ENCODE peak calls at places on chromosomes 1 and 21, in six cellular contexts. One of them, this sample, is unnamed.

GRCh38 chr1:195237161-195237889 is 1370.9 kb downstream of the KCNT2 start:
- DNase-seq in CD8-positive, alpha-beta T cell: no peak
- DNase-seq in left lung: no peak
- DNase-seq in breast epithelium: no peak
- DNase-seq in choroid plexus epithelial cell: no peak
- DNase-seq in NB4: no peak
- DNase-seq in this sample: no peak

GRCh38 chr1:57461405-57461804 is 37.5 kb upstream of the DAB1 start:
- DNase-seq in choroid plexus epithelial cell: peak
- DNase-seq in NB4: no peak
- DNase-seq in breast epithelium: no peak
- DNase-seq in CD8-positive, alpha-beta T cell: no peak
- DNase-seq in left lung: no peak
- DNase-seq in this sample: no peak

GRCh38 chr1:31818204-31818603 is 2.4 kb upstream of the SPOCD1 start:
- DNase-seq in choroid plexus epithelial cell: no peak
- DNase-seq in NB4: no peak
- DNase-seq in breast epithelium: no peak
- DNase-seq in left lung: no peak
- DNase-seq in CD8-positive, alpha-beta T cell: no peak
- DNase-seq in this sample: no peak

GRCh38 chr1:164630626-164631396 is 71.8 kb downstream of the PBX1 start:
- DNase-seq in NB4: no peak
- DNase-seq in breast epithelium: no peak
- DNase-seq in left lung: no peak
- DNase-seq in choroid plexus epithelial cell: no peak
- DNase-seq in CD8-positive, alpha-beta T cell: no peak
- DNase-seq in this sample: no peak

GRCh38 chr1:164700683-164701082 is 141.7 kb downstream of the PBX1 start:
- DNase-seq in choroid plexus epithelial cell: no peak
- DNase-seq in CD8-positive, alpha-beta T cell: no peak
- DNase-seq in breast epithelium: no peak
- DNase-seq in left lung: no peak
- DNase-seq in NB4: no peak
- DNase-seq in this sample: no peak

GRCh38 chr1:214445846-214446614 is 105.4 kb downstream of the PTPN14 start:
- DNase-seq in breast epithelium: no peak
- DNase-seq in CD8-positive, alpha-beta T cell: no peak
- DNase-seq in left lung: no peak
- DNase-seq in NB4: peak
- DNase-seq in choroid plexus epithelial cell: peak
- DNase-seq in this sample: peak

GRCh38 chr1:241888232-241888631 is 40.2 kb downstream of the EXO1 start:
- DNase-seq in left lung: no peak
- DNase-seq in NB4: no peak
- DNase-seq in choroid plexus epithelial cell: peak
- DNase-seq in CD8-positive, alpha-beta T cell: no peak
- DNase-seq in breast epithelium: no peak
- DNase-seq in this sample: no peak

GRCh38 chr1:89966666-89967065 is 28.2 kb upstream of the ZNF326 start:
- DNase-seq in breast epithelium: no peak
- DNase-seq in CD8-positive, alpha-beta T cell: no peak
- DNase-seq in left lung: no peak
- DNase-seq in NB4: no peak
- DNase-seq in choroid plexus epithelial cell: no peak
- DNase-seq in this sample: no peak

GRCh38 chr1:46302091-46303037 is 1.1 kb downstream of the LRRC41 start:
- DNase-seq in CD8-positive, alpha-beta T cell: peak
- DNase-seq in breast epithelium: peak
- DNase-seq in choroid plexus epithelial cell: peak
- DNase-seq in left lung: peak
- DNase-seq in NB4: peak
- DNase-seq in this sample: no peak

GRCh38 chr1:43691871-43692815 is 15.2 kb upstream of the ST3GAL3 start:
- DNase-seq in CD8-positive, alpha-beta T cell: no peak
- DNase-seq in breast epithelium: no peak
- DNase-seq in NB4: no peak
- DNase-seq in choroid plexus epithelial cell: no peak
- DNase-seq in left lung: no peak
- DNase-seq in this sample: no peak

GRCh38 chr1:21901473-21901847 is 35.6 kb downstream of the HSPG2 start:
- DNase-seq in CD8-positive, alpha-beta T cell: no peak
- DNase-seq in left lung: no peak
- DNase-seq in breast epithelium: no peak
- DNase-seq in NB4: no peak
- DNase-seq in choroid plexus epithelial cell: no peak
- DNase-seq in this sample: no peak

GRCh38 chr1:199978408-199978940 is 49.0 kb upstream of the NR5A2 start:
- DNase-seq in choroid plexus epithelial cell: peak
- DNase-seq in CD8-positive, alpha-beta T cell: no peak
- DNase-seq in breast epithelium: no peak
- DNase-seq in left lung: no peak
- DNase-seq in NB4: no peak
- DNase-seq in this sample: no peak

GRCh38 chr1:201925961-201926585 is 20.3 kb downstream of the LMOD1 start:
- DNase-seq in NB4: no peak
- DNase-seq in CD8-positive, alpha-beta T cell: no peak
- DNase-seq in breast epithelium: no peak
- DNase-seq in left lung: no peak
- DNase-seq in choroid plexus epithelial cell: peak
- DNase-seq in this sample: peak

GRCh38 chr1:40258445-40258769 is 371 bp downstream of the ZMPSTE24 start:
- DNase-seq in left lung: no peak
- DNase-seq in choroid plexus epithelial cell: peak
- DNase-seq in NB4: no peak
- DNase-seq in breast epithelium: no peak
- DNase-seq in CD8-positive, alpha-beta T cell: no peak
- DNase-seq in this sample: no peak

GRCh38 chr1:164064501-164064900 is 494.5 kb upstream of the PBX1 start:
- DNase-seq in breast epithelium: no peak
- DNase-seq in CD8-positive, alpha-beta T cell: no peak
- DNase-seq in choroid plexus epithelial cell: peak
- DNase-seq in NB4: no peak
- DNase-seq in left lung: no peak
- DNase-seq in this sample: peak

GRCh38 chr1:94551449-94551848 is 9.9 kb upstream of the F3 start:
- DNase-seq in breast epithelium: no peak
- DNase-seq in choroid plexus epithelial cell: peak
- DNase-seq in CD8-positive, alpha-beta T cell: no peak
- DNase-seq in NB4: no peak
- DNase-seq in left lung: no peak
- DNase-seq in this sample: no peak

GRCh38 chr1:228494970-228495853 is 8.0 kb downstream of the RNF187 start:
- DNase-seq in breast epithelium: no peak
- DNase-seq in CD8-positive, alpha-beta T cell: no peak
- DNase-seq in NB4: no peak
- DNase-seq in choroid plexus epithelial cell: no peak
- DNase-seq in left lung: no peak
- DNase-seq in this sample: no peak

GRCh38 chr1:43529206-43529731 is 1.4 kb upstream of the PTPRF start:
- DNase-seq in breast epithelium: peak
- DNase-seq in choroid plexus epithelial cell: peak
- DNase-seq in CD8-positive, alpha-beta T cell: peak
- DNase-seq in left lung: peak
- DNase-seq in NB4: peak
- DNase-seq in this sample: peak

GRCh38 chr1:182446033-182446669 is 3.8 kb upstream of the RGSL1 start:
- DNase-seq in NB4: peak
- DNase-seq in left lung: no peak
- DNase-seq in breast epithelium: no peak
- DNase-seq in CD8-positive, alpha-beta T cell: no peak
- DNase-seq in choroid plexus epithelial cell: peak
- DNase-seq in this sample: peak

GRCh38 chr1:7584157-7584556 is 186.9 kb upstream of the VAMP3 start:
- DNase-seq in NB4: no peak
- DNase-seq in left lung: peak
- DNase-seq in breast epithelium: peak
- DNase-seq in CD8-positive, alpha-beta T cell: no peak
- DNase-seq in choroid plexus epithelial cell: no peak
- DNase-seq in this sample: no peak

GRCh38 chr1:150414592-150414991 is 50.6 kb downstream of the RPRD2 start:
- DNase-seq in breast epithelium: no peak
- DNase-seq in NB4: no peak
- DNase-seq in CD8-positive, alpha-beta T cell: no peak
- DNase-seq in left lung: no peak
- DNase-seq in choroid plexus epithelial cell: no peak
- DNase-seq in this sample: no peak

GRCh38 chr1:224884428-224884827 is 45.0 kb upstream of the DNAH14 start:
- DNase-seq in choroid plexus epithelial cell: peak
- DNase-seq in breast epithelium: no peak
- DNase-seq in left lung: no peak
- DNase-seq in CD8-positive, alpha-beta T cell: no peak
- DNase-seq in NB4: no peak
- DNase-seq in this sample: no peak

GRCh38 chr1:232744847-232745246 is 60.4 kb upstream of the MAP10 start:
- DNase-seq in left lung: no peak
- DNase-seq in choroid plexus epithelial cell: no peak
- DNase-seq in NB4: no peak
- DNase-seq in CD8-positive, alpha-beta T cell: no peak
- DNase-seq in breast epithelium: no peak
- DNase-seq in this sample: no peak

GRCh38 chr1:110048923-110049601 is 14.6 kb downstream of the STRIP1 start:
- DNase-seq in breast epithelium: no peak
- DNase-seq in NB4: no peak
- DNase-seq in left lung: no peak
- DNase-seq in choroid plexus epithelial cell: no peak
- DNase-seq in CD8-positive, alpha-beta T cell: no peak
- DNase-seq in this sample: no peak

GRCh38 chr1:109784551-109785252 is 21.0 kb upstream of the EPS8L3 start:
- DNase-seq in choroid plexus epithelial cell: peak
- DNase-seq in NB4: no peak
- DNase-seq in breast epithelium: no peak
- DNase-seq in CD8-positive, alpha-beta T cell: no peak
- DNase-seq in left lung: no peak
- DNase-seq in this sample: no peak

GRCh38 chr21:42860345-42860744 is 19.0 kb downstream of the WDR4 start:
- DNase-seq in CD8-positive, alpha-beta T cell: no peak
- DNase-seq in NB4: no peak
- DNase-seq in breast epithelium: no peak
- DNase-seq in left lung: peak
- DNase-seq in choroid plexus epithelial cell: no peak
- DNase-seq in this sample: no peak

GRCh38 chr1:113192980-113193379 is 120.0 kb downstream of the LRIG2 start:
- DNase-seq in choroid plexus epithelial cell: no peak
- DNase-seq in left lung: no peak
- DNase-seq in NB4: no peak
- DNase-seq in breast epithelium: no peak
- DNase-seq in CD8-positive, alpha-beta T cell: no peak
- DNase-seq in this sample: no peak

DNA sequence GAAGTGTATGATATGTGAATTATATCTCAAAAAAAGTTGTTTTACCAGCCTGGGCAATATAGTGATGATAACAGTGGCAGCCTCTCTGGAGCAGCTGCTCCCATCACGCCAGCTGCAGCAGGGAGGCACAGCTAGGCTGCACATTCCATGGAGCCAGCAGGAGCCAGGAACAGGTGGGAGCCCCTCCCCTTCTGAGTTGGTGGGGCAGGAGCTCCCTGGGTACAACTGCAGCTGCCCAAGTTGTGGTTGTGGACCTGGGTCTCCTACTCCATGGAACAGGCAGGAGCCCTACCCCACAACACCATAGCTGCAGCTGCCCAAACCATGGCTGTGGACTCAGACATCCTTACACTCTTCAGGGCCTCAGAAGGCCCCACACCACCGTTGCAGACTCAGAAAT is 21.7 kb upstream of the FNBP1L start:
- DNase-seq in breast epithelium: no peak
- DNase-seq in CD8-positive, alpha-beta T cell: no peak
- DNase-seq in choroid plexus epithelial cell: no peak
- DNase-seq in left lung: no peak
- DNase-seq in NB4: no peak
- DNase-seq in this sample: no peak
- H3K4me3 ChIP-seq in breast epithelium: no peak
- H3K4me3 ChIP-seq in CD8-positive, alpha-beta T cell: no peak
- H3K4me3 ChIP-seq in choroid plexus epithelial cell: no peak
- H3K4me3 ChIP-seq in left lung: no peak
- H3K4me3 ChIP-seq in NB4: no peak
- H3K4me3 ChIP-seq in this sample: no peak

DNA sequence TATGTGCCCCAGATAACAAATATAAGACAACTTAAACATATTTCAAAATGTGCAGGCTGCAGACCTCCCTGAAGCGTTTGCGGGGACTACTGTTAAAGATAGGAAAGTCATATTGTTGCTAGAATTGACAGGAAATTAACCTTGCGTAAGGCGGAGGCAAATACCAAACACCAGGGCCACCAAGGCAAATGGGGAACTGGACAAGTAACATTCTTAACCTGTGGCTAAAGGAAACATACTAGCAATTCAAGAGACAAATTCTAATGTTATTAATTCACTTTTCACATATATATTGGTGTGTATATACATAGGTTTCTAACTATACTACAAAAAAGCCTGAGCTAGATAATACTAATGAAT is 6.8 kb downstream of the HAPLN2 start:
- DNase-seq in NB4: no peak
- DNase-seq in breast epithelium: no peak
- DNase-seq in choroid plexus epithelial cell: no peak
- DNase-seq in left lung: no peak
- DNase-seq in CD8-positive, alpha-beta T cell: no peak
- DNase-seq in this sample: no peak
- TF ChIP-seq CTCF in NB4: no peak
- TF ChIP-seq CTCF in breast epithelium: no peak
- TF ChIP-seq CTCF in choroid plexus epithelial cell: no peak
- TF ChIP-seq CTCF in left lung: no peak
- TF ChIP-seq CTCF in CD8-positive, alpha-beta T cell: peak
- TF ChIP-seq CTCF in this sample: no peak

GRCh38 chr1:53546409-53547155 is 87.4 kb downstream of the DMRTB1 start:
- DNase-seq in NB4: no peak
- DNase-seq in choroid plexus epithelial cell: no peak
- DNase-seq in breast epithelium: peak
- DNase-seq in CD8-positive, alpha-beta T cell: peak
- DNase-seq in left lung: peak
- DNase-seq in this sample: no peak

GRCh38 chr1:53549287-53549686 is 90.1 kb downstream of the DMRTB1 start:
- DNase-seq in NB4: no peak
- DNase-seq in CD8-positive, alpha-beta T cell: no peak
- DNase-seq in left lung: no peak
- DNase-seq in breast epithelium: no peak
- DNase-seq in choroid plexus epithelial cell: peak
- DNase-seq in this sample: no peak

GRCh38 chr1:53549781-53550180 is 90.6 kb downstream of the DMRTB1 start:
- DNase-seq in NB4: no peak
- DNase-seq in choroid plexus epithelial cell: no peak
- DNase-seq in CD8-positive, alpha-beta T cell: peak
- DNase-seq in left lung: peak
- DNase-seq in breast epithelium: no peak
- DNase-seq in this sample: no peak

GRCh38 chr1:53547321-53547720 is 88.1 kb downstream of the DMRTB1 start:
- DNase-seq in NB4: no peak
- DNase-seq in CD8-positive, alpha-beta T cell: peak
- DNase-seq in choroid plexus epithelial cell: no peak
- DNase-seq in breast epithelium: peak
- DNase-seq in left lung: peak
- DNase-seq in this sample: no peak

GRCh38 chr1:53548031-53548491 is 88.9 kb downstream of the DMRTB1 start:
- DNase-seq in NB4: no peak
- DNase-seq in left lung: peak
- DNase-seq in choroid plexus epithelial cell: no peak
- DNase-seq in breast epithelium: peak
- DNase-seq in CD8-positive, alpha-beta T cell: peak
- DNase-seq in this sample: no peak
- H3K4me3 ChIP-seq in NB4: no peak
- H3K4me3 ChIP-seq in left lung: no peak
- H3K4me3 ChIP-seq in choroid plexus epithelial cell: no peak
- H3K4me3 ChIP-seq in breast epithelium: no peak
- H3K4me3 ChIP-seq in CD8-positive, alpha-beta T cell: no peak
- H3K4me3 ChIP-seq in this sample: no peak

GRCh38 chr21:44892536-44893277 is 19.2 kb upstream of the PTTG1IP start:
- DNase-seq in breast epithelium: no peak
- DNase-seq in left lung: peak
- DNase-seq in choroid plexus epithelial cell: peak
- DNase-seq in NB4: peak
- DNase-seq in CD8-positive, alpha-beta T cell: peak
- DNase-seq in this sample: no peak
- TF ChIP-seq CTCF in breast epithelium: peak
- TF ChIP-seq CTCF in left lung: peak
- TF ChIP-seq CTCF in choroid plexus epithelial cell: peak
- TF ChIP-seq CTCF in NB4: peak
- TF ChIP-seq CTCF in CD8-positive, alpha-beta T cell: peak
- TF ChIP-seq CTCF in this sample: peak

This sample was measured in HFF-Myc.